ENCODE peak calls at places on chromosome 11, in four cellular contexts. F is neuronal stem cell, T is IMR-90, X is H9. S is an unnamed sample.

GRCh38 chr11:117851091-117851490 is 25.4 kb downstream of the FXYD6 start:
- DNase-seq in F (no peak), T (peak; percentile 4), X (peak; percentile 29), S (no peak)

GRCh38 chr11:45741032-45741431 is 63.9 kb upstream of the SLC35C1 start:
- DNase-seq in F (no peak), T (no peak), X (no peak), S (no peak)

GRCh38 chr11:93034031-93034430 is 64.6 kb downstream of the MTNR1B start:
- DNase-seq in F (no peak), T (peak; percentile 57), X (no peak), S (no peak)

GRCh38 chr11:68213135-68213515 is at the start of gene KMT5B:
- DNase-seq in F (peak; percentile 64), T (peak; percentile 54), X (no peak), S (peak; percentile 62)

GRCh38 chr11:20249313-20249873 is 89.1 kb upstream of the DBX1 start:
- DNase-seq in F (no peak), T (no peak), X (no peak), S (no peak)

GRCh38 chr11:89327885-89328284 is 150.2 kb downstream of the TYR start:
- DNase-seq in F (no peak), T (no peak), X (no peak), S (no peak)

GRCh38 chr11:2769779-2770555 is 70.2 kb upstream of the KCNQ1OT1 start:
- DNase-seq in F (no peak), T (no peak), X (no peak), S (no peak)

GRCh38 chr11:2570211-2570811 is 125.5 kb downstream of the KCNQ1 start:
- DNase-seq in F (no peak), T (no peak), X (no peak), S (no peak)

GRCh38 chr11:97739892-97740782 is 1280.6 kb upstream of the CNTN5 start:
- DNase-seq in F (no peak), T (peak; percentile 59), X (no peak), S (peak; percentile 87)

GRCh38 chr11:116774661-116775060 is 1.9 kb upstream of the BUD13 start:
- DNase-seq in F (no peak), T (no peak), X (no peak), S (no peak)

GRCh38 chr11:129846508-129847335 is 31.1 kb downstream of the TMEM45B start:
- DNase-seq in F (no peak), T (peak; percentile 92), X (no peak), S (peak; percentile 95)

GRCh38 chr11:113313601-113314000 is 782 bp upstream of the TTC12 start:
- DNase-seq in F (no peak), T (peak; percentile 8), X (no peak), S (no peak)

GRCh38 chr11:110147965-110148709 is 54.9 kb downstream of the ZC3H12C start:
- DNase-seq in F (no peak), T (peak; percentile 92), X (no peak), S (peak; percentile 79)

GRCh38 chr11:61976813-61977475 is 9.5 kb upstream of the FTH1 start:
- DNase-seq in F (no peak), T (no peak), X (no peak), S (no peak)

GRCh38 chr11:29914203-29914930 is 102.5 kb downstream of the KCNA4 start:
- DNase-seq in F (no peak), T (no peak), X (no peak), S (no peak)

GRCh38 chr11:115616941-115617340 is 112.7 kb upstream of the CADM1 start:
- DNase-seq in F (no peak), T (peak; percentile 90), X (no peak), S (peak; percentile 76)

GRCh38 chr11:71284525-71285092 is 32.2 kb upstream of the SHANK2 start:
- DNase-seq in F (no peak), T (no peak), X (no peak), S (no peak)

GRCh38 chr11:73271936-73272679 is at the start of gene P2RY6:
- DNase-seq in F (no peak), T (peak; percentile 60), X (peak; percentile 44), S (peak; percentile 81)

GRCh38 chr11:106021181-106021966 is 666 bp downstream of the MSANTD4 start:
- DNase-seq in F (no peak), T (peak; percentile 56), X (no peak), S (peak; percentile 70)

GRCh38 chr11:3995949-3996554 is 98.5 kb upstream of the RRM1 start:
- DNase-seq in F (no peak), T (peak; percentile 42), X (no peak), S (peak; percentile 66)

GRCh38 chr11:2591805-2592204 is 108.0 kb downstream of the KCNQ1OT1 start:
- DNase-seq in F (no peak), T (no peak), X (peak; percentile 23), S (no peak)

GRCh38 chr11:17014774-17015638 is 792 bp upstream of the PLEKHA7 start:
- DNase-seq in F (peak; percentile 32), T (no peak), X (peak; percentile 70), S (peak; percentile 20)

GRCh38 chr11:131817701-131818188 is 447.3 kb downstream of the NTM start:
- DNase-seq in F (no peak), T (no peak), X (no peak), S (no peak)

GRCh38 chr11:131875611-131876010 is 505.2 kb downstream of the NTM start:
- DNase-seq in F (no peak), T (peak; percentile 57), X (no peak), S (no peak)

GRCh38 chr11:38593649-38594048 is 1995.6 kb upstream of the RAG2 start:
- DNase-seq in F (no peak), T (peak; percentile 48), X (no peak), S (peak; percentile 36)

GRCh38 chr11:116852261-116853125 is 15.1 kb upstream of the APOA1 start:
- DNase-seq in F (no peak), T (peak; percentile 57), X (no peak), S (peak; percentile 63)

GRCh38 chr11:61545341-61545740 is 35.5 kb downstream of the SYT7 start:
- DNase-seq in F (no peak), T (no peak), X (no peak), S (no peak)

GRCh38 chr11:2578006-2578933 is 121.5 kb downstream of the KCNQ1OT1 start:
- DNase-seq in F (no peak), T (no peak), X (peak; percentile 21), S (no peak)

GRCh38 chr11:116175707-116176106 is 597.1 kb downstream of the BUD13 start:
- DNase-seq in F (no peak), T (no peak), X (no peak), S (no peak)

GRCh38 chr11:106344392-106344791 is 266.9 kb downstream of the AASDHPPT start:
- DNase-seq in F (no peak), T (peak; percentile 75), X (no peak), S (no peak)

GRCh38 chr11:70191495-70192140 is 11.5 kb upstream of the FADD start:
- DNase-seq in F (peak; percentile 70), T (peak; percentile 49), X (peak; percentile 91), S (peak; percentile 63)

GRCh38 chr11:115627666-115628460 is 123.6 kb upstream of the CADM1 start:
- DNase-seq in F (no peak), T (no peak), X (no peak), S (no peak)

GRCh38 chr11:60890696-60891095 is 15.7 kb downstream of the PRPF19 start:
- DNase-seq in F (no peak), T (no peak), X (no peak), S (no peak)

GRCh38 chr11:41282436-41282835 is 177.0 kb downstream of the LRRC4C start:
- DNase-seq in F (no peak), T (no peak), X (no peak), S (no peak)

DNA sequence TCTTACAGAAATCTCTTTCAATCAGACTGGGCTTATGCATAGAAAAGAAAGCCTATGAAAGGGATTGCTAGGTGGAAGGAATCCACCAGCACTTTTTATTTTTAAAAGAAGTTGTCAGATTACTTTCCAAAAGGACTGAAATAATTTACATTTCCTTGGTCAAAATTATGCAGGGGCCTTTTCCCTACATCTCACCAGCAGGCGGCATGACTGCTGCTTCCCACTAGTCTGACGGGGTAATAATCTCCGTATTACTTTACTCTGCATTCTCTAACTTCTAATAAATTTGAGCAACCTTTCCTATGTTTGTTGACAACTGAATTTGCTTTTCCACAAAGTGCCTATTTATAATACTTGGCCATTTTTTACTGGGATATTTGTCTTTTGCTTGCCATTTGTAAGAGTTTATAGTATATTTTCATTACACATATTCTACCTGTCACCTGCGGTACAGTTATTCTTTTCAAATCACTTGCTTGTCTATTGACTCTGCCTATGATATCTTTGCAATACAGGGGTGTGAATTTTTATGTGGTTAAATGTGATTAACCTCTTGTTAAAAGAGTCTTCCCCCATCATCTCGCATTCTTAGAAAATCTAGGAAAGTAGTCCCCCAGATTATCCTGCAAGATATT is 51.9 kb upstream of the USP47 start:
- DNase-seq in F (no peak), T (peak; percentile 40), X (no peak), S (peak; percentile 41)
- H3K14ac ChIP-seq in F (no peak overlapping the region), T (no peak overlapping the region), X (no peak overlapping the region), S (no peak overlapping the region)

GRCh38 chr11:65417221-65417701 is 5.3 kb upstream of the NEAT1 start:
- DNase-seq in F (no peak), T (no peak), X (peak; percentile 40), S (peak; percentile 38)

GRCh38 chr11:65414776-65415498 is 7.7 kb upstream of the NEAT1 start:
- DNase-seq in F (no peak), T (peak; percentile 39), X (peak; percentile 25), S (peak; percentile 57)

GRCh38 chr11:65415499-65416340 is 6.9 kb upstream of the NEAT1 start:
- DNase-seq in F (no peak), T (no peak), X (peak; percentile 34), S (peak; percentile 35)

GRCh38 chr11:65417702-65418430 is 4.7 kb upstream of the NEAT1 start:
- DNase-seq in F (no peak), T (peak; percentile 28), X (no peak), S (peak; percentile 68)

GRCh38 chr11:65416341-65417185 is 6.0 kb upstream of the NEAT1 start:
- DNase-seq in F (peak; percentile 84), T (peak; percentile 71), X (peak; percentile 91), S (peak; percentile 85)
- H3K14ac ChIP-seq in F (no peak overlapping the region), T (peak overlapping the region; percentile 88), X (no peak overlapping the region), S (peak overlapping the region; percentile 89)

DNA sequence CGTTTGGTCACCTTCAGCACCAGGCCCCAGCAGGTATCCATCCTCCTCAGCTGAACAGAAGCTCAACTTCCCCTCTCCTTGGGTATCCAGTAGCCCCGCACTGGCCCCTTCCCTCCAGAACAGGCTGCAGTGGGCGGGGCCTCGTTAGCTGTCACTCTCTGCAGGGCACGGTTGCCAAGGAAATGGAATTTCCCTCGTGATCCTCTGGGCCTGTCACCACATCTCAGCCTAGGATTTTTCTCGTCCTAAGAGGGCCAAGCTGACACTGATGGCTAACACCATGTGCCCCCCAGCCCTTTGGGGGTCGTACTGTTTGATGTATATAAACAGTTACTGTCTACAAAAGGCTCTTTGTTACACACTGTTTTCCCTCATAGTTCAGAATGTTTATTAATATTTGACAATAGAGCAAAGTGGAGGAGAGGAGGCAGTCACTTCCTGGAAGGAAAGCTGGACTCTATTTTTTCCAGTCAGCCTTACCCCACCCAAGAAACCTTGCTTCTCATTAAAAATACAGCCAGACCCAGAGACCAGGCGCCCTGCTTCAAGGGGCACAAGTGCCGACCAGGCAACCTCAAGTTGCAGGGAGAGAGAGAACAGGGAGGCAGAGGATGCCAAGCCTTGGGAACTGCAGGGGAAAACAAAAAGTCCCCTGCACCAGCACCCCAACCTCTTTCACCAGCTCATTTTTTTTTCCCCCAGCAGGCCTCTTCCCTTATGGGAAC is 44.5 kb downstream of the FEZ1 start:
- DNase-seq in F (peak; percentile 76), T (peak; percentile 25), X (peak; percentile 91), S (peak; percentile 54)
- H3K14ac ChIP-seq in F (no peak overlapping the region), T (peak overlapping the region; percentile 77), X (no peak overlapping the region), S (no peak overlapping the region)

DNA sequence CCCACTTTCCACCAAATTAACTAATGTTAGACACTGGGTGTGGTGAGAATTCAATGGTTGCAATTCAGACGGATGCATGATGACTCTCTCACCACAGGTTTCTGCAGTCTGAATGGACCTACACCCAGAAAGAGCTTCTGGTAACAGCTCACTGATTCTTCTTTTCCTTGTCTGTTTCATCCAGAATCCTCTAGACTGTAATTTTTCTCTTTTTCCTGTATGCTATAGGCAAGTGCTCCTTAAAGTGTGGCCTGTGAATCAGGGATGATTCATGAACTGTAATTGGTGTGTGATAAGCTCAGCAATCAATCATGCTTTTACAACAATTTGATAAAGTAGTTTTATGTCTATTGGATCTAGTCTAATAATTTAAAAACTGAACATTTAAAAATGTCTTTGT is 18.0 kb downstream of the MMP10 start:
- DNase-seq in F (no peak), T (peak; percentile 62), X (no peak), S (peak; percentile 57)
- H3K14ac ChIP-seq in F (no peak overlapping the region), T (no peak overlapping the region), X (no peak overlapping the region), S (no peak overlapping the region)

S was measured in mesenchymal stem cell.